ENCODE peak calls at places on chromosome 22, in eight cellular contexts. F is SK-N-SH, L is HCT116, M is A549, X is H1, G is GM12878, N is HepG2, E is K562. W is an unnamed sample.

GRCh38 chr22:38755155-38755910 is 465 bp downstream of the SUN2 start:
- DNase-seq in F (peak; percentile 80), L (no peak), M (peak; percentile 73), X (no peak), G (no peak), N (peak; percentile 80), E (peak; percentile 89), W (peak; percentile 68)

GRCh38 chr22:21921729-21922128 is 30.9 kb downstream of the PPM1F start:
- DNase-seq in F (no peak), L (no peak), M (no peak), X (peak; percentile 46), G (no peak), N (no peak), E (no peak), W (no peak)

GRCh38 chr22:23772315-23773246 is at the start of gene MMP11:
- DNase-seq in F (peak; percentile 95), L (no peak), M (no peak), X (no peak), G (no peak), N (no peak), E (peak; percentile 83), W (no peak)

GRCh38 chr22:41619979-41620645 is 731 bp downstream of the DESI1 start:
- DNase-seq in F (peak; percentile 38), L (no peak), M (no peak), X (no peak), G (no peak), N (peak; percentile 49), E (peak; percentile 23), W (no peak)

GRCh38 chr22:50604256-50604580 is 3.6 kb downstream of the MAPK8IP2 start:
- DNase-seq in F (no peak), L (no peak), M (no peak), X (no peak), G (no peak), N (no peak), E (no peak), W (no peak)

GRCh38 chr22:26568207-26568706 is 21.7 kb downstream of the TPST2 start:
- DNase-seq in F (no peak), L (no peak), M (no peak), X (peak; percentile 39), G (no peak), N (no peak), E (no peak), W (peak; percentile 57)

GRCh38 chr22:21444701-21445436 is 22.3 kb upstream of the TMEM191C start:
- DNase-seq in F (no peak), L (no peak), M (no peak), X (no peak), G (no peak), N (no peak), E (no peak), W (no peak)

GRCh38 chr22:21641417-21641794 is 696 bp upstream of the SDF2L1 start:
- DNase-seq in F (peak; percentile 76), L (no peak), M (peak; percentile 61), X (no peak), G (no peak), N (peak; percentile 59), E (peak; percentile 95), W (peak; percentile 76)

GRCh38 chr22:22343603-22344276 is 99.2 kb downstream of the VPREB1 start:
- DNase-seq in F (no peak), L (no peak), M (no peak), X (no peak), G (no peak), N (no peak), E (no peak), W (no peak)

DNA sequence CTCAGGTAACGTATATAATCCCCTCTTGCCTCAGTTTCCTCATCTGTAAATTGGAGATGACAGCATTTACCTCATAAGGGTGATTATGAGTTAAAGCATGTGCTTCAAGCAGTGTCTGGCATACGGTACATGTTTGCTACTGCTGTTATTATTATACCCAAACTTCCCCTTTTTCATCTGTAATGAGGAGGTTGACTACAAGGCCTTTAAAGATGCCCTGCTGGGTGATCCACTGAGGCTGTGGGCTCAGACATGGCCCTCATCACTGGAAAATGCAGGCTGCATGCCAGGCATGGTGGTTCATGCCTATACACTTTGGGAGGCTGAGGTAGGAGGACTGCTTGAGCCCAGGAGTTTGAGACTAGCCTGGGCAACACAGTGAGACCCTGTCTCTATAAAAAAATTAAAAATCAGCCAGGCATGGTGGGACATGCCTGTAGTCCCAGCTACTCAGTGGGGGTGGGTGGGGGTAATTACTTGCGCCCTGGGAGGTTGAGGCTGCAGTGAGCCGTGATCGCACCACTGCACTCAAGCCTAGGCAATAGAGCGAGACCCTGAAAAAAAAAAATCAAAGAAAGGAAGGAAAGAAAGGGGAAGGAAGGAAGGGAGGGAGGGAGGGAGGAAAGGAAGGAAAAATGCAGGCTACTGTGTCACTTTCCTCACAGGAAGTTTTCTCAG is 4.3 kb downstream of the PIK3IP1 start:
- DNase-seq in F (no peak), L (no peak), M (no peak), X (no peak), G (no peak), N (no peak), E (no peak), W (no peak)
- H3K4me1 ChIP-seq in F (no peaks in the 10 kb centered on the region), L (peaks cover 21% of the 10 kb centered on the region), M (peaks cover 17% of the 10 kb centered on the region), X (peaks cover 16% of the 10 kb centered on the region), G (peaks cover 28% of the 10 kb centered on the region), N (peaks cover 59% of the 10 kb centered on the region), E (peaks cover 24% of the 10 kb centered on the region), W (peaks cover 42% of the 10 kb centered on the region)

DNA sequence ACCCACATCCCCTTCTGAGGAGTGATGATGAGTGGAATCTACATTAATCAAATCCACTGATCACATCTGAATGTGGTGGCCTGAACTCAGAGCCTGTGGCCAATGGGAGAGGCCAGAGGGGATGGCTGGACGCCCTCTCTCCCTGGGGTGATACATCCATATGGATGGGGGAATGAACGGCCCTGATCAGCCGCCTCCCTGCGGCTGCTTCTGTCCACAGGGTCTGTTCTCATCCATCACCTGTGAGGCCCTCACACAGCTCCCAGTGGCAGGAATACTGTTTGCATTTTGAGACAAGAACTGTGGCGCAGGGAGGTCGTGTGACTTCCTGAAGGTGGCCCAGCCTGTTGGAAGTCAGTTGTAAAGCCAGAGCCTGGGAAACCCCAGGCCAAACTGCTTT is 78.3 kb upstream of the SHISAL1 start:
- DNase-seq in F (peak; percentile 54), L (no peak), M (no peak), X (no peak), G (no peak), N (no peak), E (no peak), W (no peak)
- TF ChIP-seq MAX in F (no peak), L (no peak), M (no peak), X (no peak), G (no peak), N (no peak), E (no peak), W (no peak)

DNA sequence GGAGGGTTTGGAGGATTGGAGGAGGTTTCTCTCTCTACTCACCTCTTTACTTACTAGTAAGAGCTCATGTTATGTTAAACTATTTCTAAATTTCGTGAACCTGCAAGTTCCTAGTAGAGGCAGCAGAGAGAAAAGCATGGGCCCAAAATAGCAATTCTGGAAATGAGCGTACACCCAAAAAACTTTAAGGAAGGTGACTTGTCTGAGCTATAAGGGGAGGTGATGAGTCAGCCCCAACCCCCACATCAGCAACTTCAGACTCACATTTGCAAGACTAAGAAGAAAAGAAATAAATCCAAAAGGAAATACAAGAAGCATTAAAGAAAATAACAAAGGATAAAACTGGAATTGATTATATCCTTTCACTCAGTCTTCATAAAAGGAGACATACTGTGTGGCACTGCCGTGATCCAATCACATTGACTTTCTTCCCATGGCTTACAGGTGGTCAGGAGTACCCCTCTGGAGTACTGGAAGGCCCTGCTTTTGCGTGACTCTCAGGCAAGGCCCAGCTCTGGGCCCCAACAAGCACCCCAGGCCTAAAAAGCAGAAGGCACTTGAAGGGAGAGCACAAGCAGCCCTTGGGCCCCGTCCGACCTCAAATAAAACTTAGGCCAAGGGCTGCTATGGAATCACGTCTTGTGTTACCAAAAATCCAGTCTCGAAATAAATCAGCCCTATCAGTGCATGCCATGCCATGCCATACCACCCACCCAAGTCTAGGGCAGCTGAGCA is 14.3 kb downstream of the PACSIN2 start:
- DNase-seq in F (no peak), L (no peak), M (no peak), X (no peak), G (no peak), N (no peak), E (no peak), W (no peak)
- H3K4me1 ChIP-seq in F (peaks cover 42% of the 10 kb centered on the region), L (peaks cover 53% of the 10 kb centered on the region), M (peaks cover 100% of the 10 kb centered on the region), X (peaks cover 26% of the 10 kb centered on the region), G (peaks cover 78% of the 10 kb centered on the region), N (peaks cover 98% of the 10 kb centered on the region), E (peaks cover 12% of the 10 kb centered on the region), W (peaks cover 59% of the 10 kb centered on the region)

GRCh38 chr22:48574776-48575566 is 1252.7 kb downstream of the BRD1 start:
- DNase-seq in F (peak; percentile 85), L (no peak), M (peak; percentile 67), X (peak; percentile 33), G (no peak), N (peak; percentile 58), E (no peak), W (no peak)
- TF ChIP-seq MAX in F (no peak), L (no peak), M (no peak), X (peak; percentile 34), G (no peak), N (peak; percentile 22), E (no peak), W (no peak)

GRCh38 chr22:32621656-32622003 is 147.0 kb downstream of the FBXO7 start:
- DNase-seq in F (no peak), L (no peak), M (no peak), X (no peak), G (no peak), N (no peak), E (no peak), W (no peak)

GRCh38 chr22:32620992-32621391 is 146.4 kb downstream of the FBXO7 start:
- DNase-seq in F (no peak), L (no peak), M (peak; percentile 21), X (no peak), G (no peak), N (peak; percentile 24), E (no peak), W (no peak)

GRCh38 chr22:32623943-32624342 is 149.3 kb downstream of the FBXO7 start:
- DNase-seq in F (no peak), L (no peak), M (no peak), X (no peak), G (no peak), N (peak; percentile 12), E (no peak), W (no peak)

GRCh38 chr22:32622004-32622761 is 147.6 kb downstream of the FBXO7 start:
- DNase-seq in F (no peak), L (no peak), M (no peak), X (peak; percentile 21), G (no peak), N (peak; percentile 89), E (no peak), W (no peak)

GRCh38 chr22:32622762-32623147 is 148.1 kb downstream of the FBXO7 start:
- DNase-seq in F (no peak), L (no peak), M (no peak), X (no peak), G (no peak), N (no peak), E (no peak), W (no peak)
- H3K4me1 ChIP-seq in F (no peaks in the 10 kb centered on the region), L (no peaks in the 10 kb centered on the region), M (no peaks in the 10 kb centered on the region), X (peaks cover 11% of the 10 kb centered on the region), G (no peaks in the 10 kb centered on the region), N (peaks cover 99% of the 10 kb centered on the region), E (no peaks in the 10 kb centered on the region), W (no peaks in the 10 kb centered on the region)

W was measured in endothelial cell of umbilical vein.